ENCODE peak calls at places on chromosomes 13 and 19, in four cellular contexts. G is choroid plexus epithelial cell, J is BJ, V is IMR-90. P is an unnamed sample.
A peak's percentile ranks its signal among the peaks of the same experiment; 100 is the strongest.

GRCh38 chr19:48244289-48244688 is 11.4 kb downstream of the CARD8 start:
- DNase-seq in G (peak; percentile 25), J (no peak), V (no peak), P (peak; percentile 28)

GRCh38 chr13:34340534-34340933 is 522.6 kb downstream of the RFC3 start:
- DNase-seq in G (peak; percentile 69), J (no peak), V (no peak), P (peak; percentile 63)

GRCh38 chr13:49421391-49421790 is 22.5 kb downstream of the CAB39L start:
- DNase-seq in G (peak; percentile 28), J (no peak), V (no peak), P (no peak)

GRCh38 chr13:33740134-33740538 is 77.8 kb upstream of the RFC3 start:
- DNase-seq in G (peak; percentile 61), J (no peak), V (peak; percentile 32), P (peak; percentile 85)

GRCh38 chr19:33340991-33341390 is 32.5 kb upstream of the CEBPG start:
- DNase-seq in G (no peak), J (no peak), V (no peak), P (no peak)

GRCh38 chr13:23963947-23964346 is 66.6 kb upstream of the C1QTNF9B start:
- DNase-seq in G (peak; percentile 57), J (no peak), V (peak; percentile 57), P (no peak)

GRCh38 chr13:43915451-43915850 is 35.7 kb downstream of the LACC1 start:
- DNase-seq in G (no peak), J (no peak), V (peak; percentile 62), P (no peak)

GRCh38 chr13:99935772-99936171 is 35.8 kb downstream of the ZIC5 start:
- DNase-seq in G (no peak), J (no peak), V (no peak), P (no peak)

GRCh38 chr13:102870677-102871415 is 25.0 kb downstream of the ERCC5 start:
- DNase-seq in G (peak; percentile 86), J (peak; percentile 11), V (peak; percentile 65), P (peak; percentile 72)

GRCh38 chr19:39212377-39212742 is 8.3 kb upstream of the SYCN start:
- DNase-seq in G (peak; percentile 14), J (no peak), V (no peak), P (no peak)

GRCh38 chr19:30685601-30686000 is 313.4 kb downstream of the ZNF536 start:
- DNase-seq in G (no peak), J (no peak), V (no peak), P (no peak)

GRCh38 chr13:101838305-101838835 is 385.9 kb downstream of the ITGBL1 start:
- DNase-seq in G (peak; percentile 87), J (no peak), V (peak; percentile 1), P (peak; percentile 1)

GRCh38 chr13:76049397-76049746 is 413.2 kb downstream of the LMO7 start:
- DNase-seq in G (no peak), J (no peak), V (no peak), P (no peak)

GRCh38 chr13:71866173-71867091 is 572 bp downstream of the DACH1 start:
- DNase-seq in G (no peak), J (no peak), V (no peak), P (peak; percentile 13)

GRCh38 chr19:49567722-49568454 is 12.5 kb downstream of the NOSIP start:
- DNase-seq in G (peak; percentile 46), J (no peak), V (no peak), P (no peak)

GRCh38 chr13:49218493-49219051 is 1.6 kb upstream of the MLNR start:
- DNase-seq in G (peak; percentile 29), J (no peak), V (peak; percentile 6), P (peak; percentile 27)

GRCh38 chr13:113837554-113838355 is 26.1 kb downstream of the GAS6 start:
- DNase-seq in G (peak; percentile 99), J (peak; percentile 89), V (peak; percentile 98), P (peak; percentile 98)

GRCh38 chr13:108920137-108920536 is 290.7 kb downstream of the MYO16 start:
- DNase-seq in G (no peak), J (no peak), V (no peak), P (no peak)

GRCh38 chr13:79799049-79799448 is 318.1 kb downstream of the NDFIP2 start:
- DNase-seq in G (no peak), J (no peak), V (no peak), P (no peak)

GRCh38 chr13:110593430-110594130 is 21.8 kb upstream of the NAXD start:
- DNase-seq in G (peak; percentile 75), J (no peak), V (peak; percentile 57), P (peak; percentile 76)

GRCh38 chr13:23515116-23515515 is 55.1 kb upstream of the TNFRSF19 start:
- DNase-seq in G (no peak), J (no peak), V (no peak), P (no peak)

GRCh38 chr13:23657056-23657455 is 86.8 kb downstream of the TNFRSF19 start:
- DNase-seq in G (no peak), J (no peak), V (no peak), P (no peak)

GRCh38 chr19:35031072-35031881 is 1.0 kb downstream of the SCN1B start:
- DNase-seq in G (peak; percentile 44), J (no peak), V (peak; percentile 18), P (peak; percentile 23)

GRCh38 chr19:35068941-35069634 is 27.6 kb downstream of the HPN start:
- DNase-seq in G (no peak), J (no peak), V (no peak), P (no peak)

GRCh38 chr13:114017028-114017630 is 43.3 kb upstream of the C13orf46 start:
- DNase-seq in G (peak; percentile 48), J (no peak), V (peak; percentile 42), P (peak; percentile 43)

GRCh38 chr13:89514534-89515312 is 1832.8 kb upstream of the MIR17HG start:
- DNase-seq in G (peak; percentile 79), J (no peak), V (peak; percentile 8), P (peak; percentile 68)

GRCh38 chr13:29861694-29862110 is 11.3 kb upstream of the UBL3 start:
- DNase-seq in G (no peak), J (peak; percentile 99), V (peak; percentile 97), P (no peak)

GRCh38 chr13:77309254-77309653 is 17.6 kb downstream of the MYCBP2 start:
- DNase-seq in G (peak; percentile 65), J (no peak), V (no peak), P (no peak)

GRCh38 chr19:13995017-13995728 is 10.9 kb downstream of the RFX1 start:
- DNase-seq in G (no peak), J (peak; percentile 29), V (peak; percentile 43), P (peak; percentile 33)

GRCh38 chr13:36919833-36920611 is at the start of gene SMAD9:
- DNase-seq in G (peak; percentile 67), J (no peak), V (peak; percentile 67), P (peak; percentile 61)

GRCh38 chr13:78593129-78593528 is 10.2 kb downstream of the POU4F1 start:
- DNase-seq in G (no peak), J (no peak), V (no peak), P (no peak)

GRCh38 chr19:14059093-14059480 is 2.8 kb downstream of the PALM3 start:
- DNase-seq in G (no peak), J (no peak), V (no peak), P (no peak)

GRCh38 chr19:15240539-15240938 is 8.3 kb upstream of the EPHX3 start:
- DNase-seq in G (no peak), J (no peak), V (no peak), P (no peak)

GRCh38 chr19:51123381-51124186 is 1.1 kb upstream of the SIGLEC9 start:
- DNase-seq in G (peak; percentile 26), J (no peak), V (no peak), P (no peak)

GRCh38 chr19:6733338-6734095 is 3.9 kb downstream of the GPR108 start:
- DNase-seq in G (no peak), J (no peak), V (no peak), P (no peak)
- TF ChIP-seq CTCF in G (peak; percentile 35), J (no peak), V (peak; percentile 20), P (peak; percentile 44)

DNA sequence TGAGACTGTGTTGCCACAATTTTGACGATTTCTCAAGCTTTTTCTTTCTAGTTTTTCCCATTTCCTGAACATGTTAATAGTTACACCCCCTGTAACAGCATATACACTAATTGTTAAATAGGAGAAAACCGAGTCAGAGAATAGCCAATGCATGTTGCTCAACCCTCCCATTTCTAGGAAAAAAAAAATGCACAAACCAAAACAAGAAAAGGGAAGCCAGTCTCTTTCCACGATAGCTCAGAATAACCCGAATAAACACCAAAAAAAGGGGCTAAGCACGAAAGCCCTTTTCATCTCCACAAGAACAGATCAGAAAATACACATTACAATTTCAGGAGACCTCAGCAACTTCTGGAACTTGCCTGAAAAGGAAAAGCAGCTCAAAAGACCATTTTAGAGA is 16.3 kb downstream of the LATS2 start:
- DNase-seq in G (no peak), J (no peak), V (no peak), P (no peak)
- H3K4me3 ChIP-seq in G (no peak overlapping the region), J (no peak overlapping the region), V (no peak overlapping the region), P (no peak overlapping the region)

DNA sequence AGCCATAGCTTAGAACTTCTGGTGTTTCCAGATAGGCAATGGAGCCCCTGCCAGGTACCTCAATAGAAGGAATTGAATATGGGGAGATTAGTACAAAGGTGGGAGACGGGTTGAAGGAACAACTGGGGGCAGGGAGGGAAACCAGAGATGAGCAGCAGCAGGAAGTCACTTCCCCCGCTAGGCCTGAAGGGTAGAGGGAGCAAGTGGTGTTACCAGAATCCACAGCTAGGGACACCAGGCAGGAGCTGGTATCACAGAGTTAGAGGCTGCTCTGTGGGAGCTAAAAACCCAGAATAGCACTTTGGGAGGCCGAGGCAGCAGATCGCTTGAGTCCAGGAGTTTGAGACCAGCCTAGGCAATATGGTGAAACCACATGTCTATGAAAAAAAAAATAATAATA is 15.3 kb upstream of the HNRNPUL1 start:
- DNase-seq in G (no peak), J (no peak), V (no peak), P (no peak)
- TF ChIP-seq CTCF in G (peak; percentile 25), J (no peak), V (no peak), P (no peak)

DNA sequence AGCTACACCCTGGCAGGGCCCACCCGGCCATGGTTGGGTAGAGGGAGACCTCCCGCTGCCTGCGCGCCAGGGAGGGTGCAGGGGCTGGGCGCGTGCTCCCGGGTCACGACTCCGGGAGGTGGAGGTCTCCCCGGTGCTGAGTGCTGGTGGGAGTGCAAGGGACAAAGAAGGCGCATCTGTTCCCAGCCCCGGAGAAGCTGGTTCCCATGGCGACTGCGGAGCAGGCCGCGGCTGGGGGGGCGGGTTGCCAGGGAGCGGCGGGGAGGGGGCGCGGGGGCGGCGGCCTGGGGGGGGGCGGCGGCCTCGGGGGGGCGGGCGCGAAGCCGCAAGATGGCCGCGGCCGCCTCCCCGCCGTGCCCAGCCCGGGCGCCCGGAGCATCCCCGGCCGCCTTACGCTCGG is 1.2 kb downstream of the CBARP start:
- DNase-seq in G (no peak), J (no peak), V (no peak), P (no peak)
- H3K4me3 ChIP-seq in G (peak overlapping the region; percentile 70), J (peak overlapping the region; percentile 90), V (peak overlapping the region; percentile 94), P (peak overlapping the region; percentile 74)

GRCh38 chr19:47001584-47001983 is 18.1 kb upstream of the NPAS1 start:
- DNase-seq in G (no peak), J (no peak), V (no peak), P (no peak)

GRCh38 chr19:47003611-47003935 is 16.1 kb upstream of the NPAS1 start:
- DNase-seq in G (no peak), J (no peak), V (peak; percentile 10), P (no peak)

GRCh38 chr19:47002853-47003610 is 16.6 kb upstream of the NPAS1 start:
- DNase-seq in G (no peak), J (no peak), V (no peak), P (no peak)

GRCh38 chr19:47004012-47004465 is 15.6 kb upstream of the NPAS1 start:
- DNase-seq in G (no peak), J (no peak), V (no peak), P (no peak)

GRCh38 chr19:47002106-47002766 is 17.4 kb upstream of the NPAS1 start:
- DNase-seq in G (no peak), J (no peak), V (no peak), P (no peak)
- TF ChIP-seq CTCF in G (no peak), J (no peak), V (no peak), P (no peak)

GRCh38 chr13:20340136-20340758 is 108.1 kb upstream of the GJB6 start:
- DNase-seq in G (peak; percentile 17), J (no peak), V (no peak), P (peak; percentile 10)
- H3K4me3 ChIP-seq in G (peak overlapping the region; percentile 14), J (no peak overlapping the region), V (no peak overlapping the region), P (no peak overlapping the region)